ENCODE peak calls at places on chromosome 21, in five cellular contexts. S is breast epithelium, M is sigmoid colon, E is upper lobe of left lung, F is GM12878. R is an unnamed sample.

GRCh38 chr21:39852021-39852721 is 15.1 kb upstream of the PCP4 start:
- DNase-seq in S (no peak), M (no peak), E (no peak), F (no peak), R (peak)

GRCh38 chr21:46457801-46458314 is 833 bp upstream of the DIP2A start:
- DNase-seq in S (no peak), M (peak), E (no peak), F (no peak), R (no peak)

GRCh38 chr21:46298083-46298412 is 11.9 kb downstream of the YBEY start:
- DNase-seq in S (no peak), M (no peak), E (no peak), F (no peak), R (no peak)

GRCh38 chr21:46636550-46637289 is 1.2 kb downstream of the PRMT2 start:
- DNase-seq in S (no peak), M (no peak), E (no peak), F (no peak), R (no peak)

GRCh38 chr21:45549670-45550463 is 7.6 kb upstream of the SLC19A1 start:
- DNase-seq in S (no peak), M (peak), E (no peak), F (peak), R (no peak)

GRCh38 chr21:30813174-30813573 is at the start of gene KRTAP8-1:
- DNase-seq in S (no peak), M (no peak), E (no peak), F (no peak), R (no peak)

GRCh38 chr21:45580576-45581321 is 38.5 kb upstream of the SLC19A1 start:
- DNase-seq in S (peak), M (peak), E (peak), F (no peak), R (no peak)

GRCh38 chr21:46550511-46550941 is 54.4 kb downstream of the S100B start:
- DNase-seq in S (no peak), M (peak), E (no peak), F (no peak), R (no peak)

GRCh38 chr21:18499761-18500376 is 96.3 kb upstream of the TMPRSS15 start:
- DNase-seq in S (no peak), M (no peak), E (no peak), F (no peak), R (no peak)

GRCh38 chr21:38258803-38259485 is 2.2 kb downstream of the KCNJ15 start:
- DNase-seq in S (no peak), M (no peak), E (no peak), F (no peak), R (no peak)

GRCh38 chr21:35190201-35190701 is 141.1 kb upstream of the RUNX1 start:
- DNase-seq in S (no peak), M (no peak), E (no peak), F (no peak), R (no peak)

GRCh38 chr21:38664315-38664714 is 141.4 kb upstream of the ETS2 start:
- DNase-seq in S (no peak), M (no peak), E (no peak), F (no peak), R (no peak)

GRCh38 chr21:37348664-37349063 is 17.9 kb upstream of the DYRK1A start:
- DNase-seq in S (no peak), M (no peak), E (no peak), F (no peak), R (no peak)

GRCh38 chr21:15446193-15446592 is 283.6 kb upstream of the USP25 start:
- DNase-seq in S (no peak), M (no peak), E (no peak), F (no peak), R (no peak)

GRCh38 chr21:37145635-37146111 is 72.6 kb downstream of the TTC3 start:
- DNase-seq in S (no peak), M (no peak), E (no peak), F (no peak), R (no peak)

GRCh38 chr21:37047079-37047478 is 25.8 kb downstream of the PIGP start:
- DNase-seq in S (no peak), M (no peak), E (no peak), F (no peak), R (no peak)

GRCh38 chr21:45997495-45998275 is 16.1 kb downstream of the COL6A1 start:
- DNase-seq in S (peak), M (peak), E (peak), F (no peak), R (no peak)

GRCh38 chr21:30206551-30207251 is 9.2 kb downstream of the CLDN8 start:
- DNase-seq in S (no peak), M (no peak), E (no peak), F (no peak), R (no peak)

GRCh38 chr21:34528131-34528561 is 16.1 kb upstream of the KCNE1 start:
- DNase-seq in S (no peak), M (no peak), E (no peak), F (no peak), R (no peak)

GRCh38 chr21:31530918-31531705 is 128.4 kb upstream of the SOD1 start:
- DNase-seq in S (peak), M (no peak), E (no peak), F (no peak), R (no peak)

GRCh38 chr21:16588433-16588860 is 858.7 kb downstream of the USP25 start:
- DNase-seq in S (peak), M (peak), E (peak), F (no peak), R (no peak)

GRCh38 chr21:39020751-39021474 is 162.3 kb downstream of the PSMG1 start:
- DNase-seq in S (no peak), M (peak), E (peak), F (no peak), R (no peak)

GRCh38 chr21:21195417-21195816 is 197.2 kb downstream of the NCAM2 start:
- DNase-seq in S (no peak), M (no peak), E (no peak), F (no peak), R (no peak)

GRCh38 chr21:21968810-21969588 is 970.8 kb downstream of the NCAM2 start:
- DNase-seq in S (no peak), M (no peak), E (no peak), F (no peak), R (no peak)

DNA sequence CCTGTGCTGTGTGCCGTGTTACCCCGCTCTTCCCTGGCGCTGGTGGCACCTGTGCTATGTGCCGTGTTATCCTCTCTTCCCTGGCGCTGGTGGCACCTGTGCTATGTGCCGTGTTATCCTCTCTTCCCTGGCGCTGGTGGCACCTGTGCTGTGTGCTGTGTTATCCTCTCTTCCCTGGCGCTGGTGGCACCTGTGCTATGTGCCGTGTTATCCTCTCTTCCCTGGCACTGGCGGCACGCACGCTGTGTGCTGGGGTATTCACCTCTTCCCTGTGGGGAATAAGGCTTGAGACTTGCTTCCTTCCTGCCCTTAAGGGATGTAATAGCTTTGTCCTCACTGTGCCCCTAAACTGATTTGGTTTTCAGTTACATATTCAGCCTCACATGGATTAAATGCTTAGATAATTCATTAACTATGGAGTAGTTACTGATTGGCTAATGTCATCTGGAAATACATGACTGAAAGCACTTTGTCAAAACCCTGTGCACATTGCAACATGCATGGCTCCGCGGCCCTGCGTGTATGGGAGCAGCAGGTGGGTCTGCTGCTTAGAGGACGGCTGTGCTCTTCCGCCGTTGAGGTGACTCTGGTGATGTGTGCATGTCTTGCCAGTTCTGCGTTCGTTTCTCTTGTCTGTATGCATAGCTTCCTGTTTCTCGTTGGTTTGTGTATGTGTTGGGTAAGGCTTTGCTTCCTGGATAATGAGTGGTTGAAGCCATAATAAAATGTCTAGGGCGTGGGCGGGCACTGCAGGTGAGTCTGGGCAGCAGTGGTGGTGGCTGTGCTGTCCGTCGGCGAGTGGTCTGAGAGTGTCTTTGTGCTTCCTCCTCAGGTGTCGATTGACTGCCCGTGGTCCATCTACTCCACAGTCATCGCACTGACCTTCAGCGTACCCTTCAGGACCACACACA is 17.9 kb upstream of the PWP2 start:
- DNase-seq in S (no peak), M (peak), E (no peak), F (no peak), R (no peak)
- TF ChIP-seq POLR2AphosphoS5 in S (no peak), M (no peak), E (no peak), F (no peak), R (no peak)

GRCh38 chr21:41763996-41764395 is 2.9 kb downstream of the RIPK4 start:
- DNase-seq in S (no peak), M (no peak), E (no peak), F (no peak), R (no peak)

GRCh38 chr21:41763398-41763931 is 3.4 kb downstream of the RIPK4 start:
- DNase-seq in S (no peak), M (no peak), E (no peak), F (no peak), R (no peak)

GRCh38 chr21:41762753-41763152 is 4.1 kb downstream of the RIPK4 start:
- DNase-seq in S (no peak), M (no peak), E (no peak), F (no peak), R (no peak)

GRCh38 chr21:41761211-41762181 is 5.4 kb downstream of the RIPK4 start:
- DNase-seq in S (no peak), M (peak), E (peak), F (no peak), R (no peak)

GRCh38 chr21:41762236-41762635 is 4.6 kb downstream of the RIPK4 start:
- DNase-seq in S (no peak), M (no peak), E (no peak), F (no peak), R (no peak)
- H3K27ac ChIP-seq in S (peak), M (peak), E (peak), F (no peak), R (no peak)

GRCh38 chr21:25735221-25735894 is 586 bp downstream of the GABPA start:
- DNase-seq in S (peak), M (peak), E (peak), F (no peak), R (peak)

GRCh38 chr21:25733859-25734653 is 648 bp downstream of the ATP5PF start:
- DNase-seq in S (no peak), M (no peak), E (peak), F (no peak), R (no peak)

GRCh38 chr21:25732091-25732760 is 2.5 kb downstream of the ATP5PF start:
- DNase-seq in S (no peak), M (no peak), E (no peak), F (no peak), R (no peak)

GRCh38 chr21:25735895-25736597 is 1.3 kb downstream of the GABPA start:
- DNase-seq in S (no peak), M (no peak), E (no peak), F (no peak), R (no peak)

DNA sequence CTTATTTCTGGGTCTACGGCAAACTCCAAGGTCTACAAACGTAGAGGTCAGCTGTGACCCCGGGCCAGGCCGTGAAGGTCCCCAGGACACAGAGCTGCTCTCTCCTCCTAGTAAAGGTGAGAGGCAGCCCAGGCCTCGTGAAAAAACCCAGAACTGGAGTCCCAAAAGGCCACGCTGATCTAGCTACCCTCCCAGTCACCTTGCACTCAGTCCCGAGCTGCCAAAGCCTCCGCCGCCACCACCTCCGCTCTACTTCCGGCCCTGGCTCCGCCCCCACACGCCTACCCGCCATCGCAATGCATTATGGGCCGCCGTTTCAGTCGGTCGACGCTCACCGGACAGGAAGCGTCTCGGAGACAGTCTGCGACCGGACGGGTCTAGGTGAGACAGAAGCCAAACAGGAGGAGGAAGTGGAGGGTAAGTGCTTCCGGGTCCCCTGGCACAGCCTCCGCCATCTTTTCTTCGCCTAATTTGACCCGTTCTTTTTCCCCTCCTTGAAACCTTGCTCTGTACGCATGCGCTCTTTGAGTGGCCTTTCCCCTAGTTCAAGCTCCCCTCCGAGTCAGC is at the start of the genes ATP5PF and GABPA:
- DNase-seq in S (peak), M (peak), E (peak), F (peak), R (peak)
- TF ChIP-seq POLR2A in S (peak), M (peak), E (no peak), F (peak), R (no peak)

DNA sequence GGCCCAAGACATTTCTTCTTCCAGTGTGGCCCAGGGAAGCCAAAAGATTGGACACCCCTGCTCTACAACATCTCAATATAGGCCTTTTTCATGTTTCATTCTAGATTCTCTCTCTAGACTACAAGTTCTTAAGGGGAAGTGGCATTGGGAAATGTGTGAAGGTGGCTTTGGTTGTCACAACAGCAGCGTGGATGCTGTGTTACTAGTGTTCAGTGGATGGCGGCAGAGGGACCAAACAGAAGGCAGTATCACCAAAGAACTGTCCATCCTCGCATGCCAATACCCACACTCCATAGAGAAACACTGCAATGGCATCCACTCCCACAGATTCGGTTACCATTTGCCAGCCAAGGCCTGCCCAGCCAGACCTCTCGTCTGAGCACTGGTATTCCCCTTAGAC is 24.3 kb upstream of the IFNAR2 start:
- DNase-seq in S (no peak), M (no peak), E (no peak), F (no peak), R (no peak)
- TF ChIP-seq POLR2AphosphoS5 in S (no peak), M (no peak), E (no peak), F (no peak), R (no peak)

R was measured in vagina.